ENCODE peak calls at places on chromosomes 1 and 21, in ten cellular contexts. T is testis; M is CD8-positive, alpha-beta T cell; F is right cardiac atrium; V is MM.1S; Z is fibroblast of lung; Y is SK-N-SH; G is Karpas-422; O is BJ; I is BE2C. B is an unnamed sample. For H3K27me3, the result is how much of the 10 kb centered on the place peaks cover.

GRCh38 chr1:240294566-240294965 is 202.9 kb downstream of the FMN2 start:
- DNase-seq in F (no peak), M (no peak), G (no peak), I (no peak), T (no peak), O (no peak), Y (no peak), Z (peak), V (no peak), B (no peak)

GRCh38 chr1:195664628-195665027 is 943.6 kb downstream of the KCNT2 start:
- DNase-seq in I (no peak), G (no peak), Y (no peak), M (no peak), F (no peak), O (no peak), Z (peak), V (no peak), T (no peak), B (no peak)

GRCh38 chr1:237507005-237507404 is 383.7 kb downstream of the ZP4 start:
- DNase-seq in F (no peak), O (no peak), I (no peak), V (peak), Y (no peak), G (no peak), Z (no peak), T (no peak), M (no peak), B (no peak)

GRCh38 chr1:61301824-61302652 is 219.7 kb downstream of the NFIA start:
- DNase-seq in G (no peak), I (no peak), M (no peak), T (no peak), Y (no peak), Z (no peak), F (no peak), O (no peak), V (no peak), B (no peak)

GRCh38 chr1:54791880-54792522 is 9.1 kb downstream of the TTC22 start:
- DNase-seq in O (no peak), T (peak), F (no peak), Y (peak), I (peak), Z (no peak), G (peak), M (no peak), V (peak), B (no peak)

GRCh38 chr1:209095627-209096595 is 487.6 kb upstream of the CAMK1G start:
- DNase-seq in T (no peak), F (no peak), Z (peak), G (no peak), V (no peak), M (no peak), O (peak), I (no peak), Y (no peak), B (no peak)

GRCh38 chr1:174747613-174748012 is 252.1 kb upstream of the CACYBP start:
- DNase-seq in Z (no peak), V (no peak), I (no peak), F (no peak), T (no peak), M (no peak), Y (no peak), G (peak), O (no peak), B (no peak)

GRCh38 chr21:45381865-45382697 is 22.9 kb upstream of the COL18A1 start:
- DNase-seq in G (no peak), T (no peak), Z (no peak), I (peak), M (no peak), Y (no peak), V (no peak), F (peak), O (no peak), B (peak)

GRCh38 chr1:235955777-235956176 is 89.1 kb upstream of the LYST start:
- DNase-seq in Z (no peak), F (no peak), T (no peak), M (no peak), Y (no peak), G (no peak), O (no peak), V (no peak), I (no peak), B (no peak)

GRCh38 chr1:151693057-151693651 is 23.4 kb downstream of the CELF3 start:
- DNase-seq in G (peak), I (no peak), Z (peak), T (no peak), V (no peak), M (no peak), F (no peak), Y (peak), O (no peak), B (no peak)

GRCh38 chr1:210686841-210687240 is 358.1 kb downstream of the HHAT start:
- DNase-seq in Y (no peak), V (no peak), I (no peak), F (no peak), T (no peak), Z (no peak), G (no peak), O (no peak), M (no peak), B (no peak)

GRCh38 chr1:44105810-44106209 is 12.8 kb upstream of the KLF17 start:
- DNase-seq in T (no peak), G (no peak), F (no peak), O (no peak), Y (no peak), I (no peak), V (no peak), Z (no peak), M (no peak), B (no peak)
- H3K4me3 ChIP-seq in T (no peak), G (no peak), F (no peak), O (no peak), Y (no peak), I (no peak), V (no peak), Z (no peak), M (no peak), B (no peak)

DNA sequence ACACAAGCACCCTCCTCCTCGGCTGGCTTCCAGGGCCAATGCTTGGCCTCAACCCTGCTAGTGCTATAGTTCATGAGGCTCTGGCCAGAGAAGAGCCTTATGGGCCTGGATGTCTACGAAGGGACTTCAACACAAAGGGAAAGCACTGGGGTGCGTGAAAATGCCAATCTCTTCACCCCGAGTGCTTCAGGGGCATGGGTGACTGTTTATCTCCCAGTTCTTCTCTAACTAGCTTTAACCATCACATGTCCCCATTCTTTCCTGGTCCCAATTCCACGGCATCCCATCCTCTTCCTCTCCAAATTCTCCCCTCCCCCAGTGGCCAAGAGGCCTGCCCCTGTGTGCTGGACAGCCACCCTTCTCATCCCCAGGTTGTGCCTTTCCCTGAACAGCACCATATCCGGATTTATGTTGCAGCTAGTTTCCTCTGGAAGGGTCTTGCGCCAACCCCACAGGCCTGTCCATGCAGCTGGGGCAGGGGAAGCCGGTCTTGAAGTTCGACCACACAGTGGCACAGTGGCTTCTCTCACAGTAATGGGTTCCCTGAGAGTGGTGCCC is 16.7 kb downstream of the ABCA4 start:
- DNase-seq in O (no peak), F (no peak), T (no peak), I (no peak), Y (no peak), G (no peak), M (no peak), V (no peak), Z (no peak), B (no peak)
- H3K27me3 ChIP-seq in O (under half), F (under half), T (under half), I (under half), Y (under half), G (under half), M (under half), V (half or more), Z (under half), B (under half)

GRCh38 chr1:111603979-111604378 is 15.6 kb upstream of the RAP1A start:
- DNase-seq in T (no peak), F (peak), O (no peak), Z (no peak), V (peak), Y (no peak), G (peak), M (peak), I (no peak), B (no peak)

GRCh38 chr1:111600295-111600694 is 19.3 kb upstream of the RAP1A start:
- DNase-seq in G (no peak), F (no peak), V (no peak), M (no peak), Z (no peak), I (no peak), T (no peak), O (no peak), Y (no peak), B (no peak)

GRCh38 chr1:111600886-111601386 is 18.7 kb upstream of the RAP1A start:
- DNase-seq in O (no peak), M (no peak), V (peak), Y (no peak), G (no peak), Z (no peak), I (no peak), T (no peak), F (no peak), B (no peak)

GRCh38 chr1:111602974-111603373 is 16.6 kb upstream of the RAP1A start:
- DNase-seq in M (no peak), O (no peak), T (no peak), Z (no peak), I (no peak), F (no peak), V (no peak), Y (no peak), G (no peak), B (no peak)

DNA sequence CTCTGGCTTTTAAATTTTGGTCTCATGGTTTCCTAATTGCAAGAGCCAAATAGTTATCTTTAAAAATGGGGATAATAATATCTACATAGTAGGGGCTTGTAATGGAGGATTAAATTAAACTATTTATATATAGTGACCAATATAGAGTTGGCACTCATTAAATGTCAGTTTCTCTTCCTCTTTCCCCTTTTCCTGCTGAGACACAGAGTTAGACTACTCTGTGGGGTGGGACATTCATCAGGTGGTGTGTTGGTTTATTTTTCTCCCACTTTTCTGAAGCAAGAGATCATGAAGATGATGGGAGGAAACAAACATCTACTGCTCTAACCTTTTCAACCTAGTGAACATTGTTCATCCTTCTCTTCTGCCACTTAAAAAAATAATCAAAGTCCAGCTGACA is 17.3 kb upstream of the RAP1A start:
- DNase-seq in F (no peak), O (no peak), T (no peak), I (no peak), G (peak), M (no peak), V (no peak), Z (no peak), Y (no peak), B (no peak)
- H3K4me3 ChIP-seq in F (no peak), O (no peak), T (no peak), I (no peak), G (peak), M (no peak), V (no peak), Z (no peak), Y (no peak), B (no peak)

DNA sequence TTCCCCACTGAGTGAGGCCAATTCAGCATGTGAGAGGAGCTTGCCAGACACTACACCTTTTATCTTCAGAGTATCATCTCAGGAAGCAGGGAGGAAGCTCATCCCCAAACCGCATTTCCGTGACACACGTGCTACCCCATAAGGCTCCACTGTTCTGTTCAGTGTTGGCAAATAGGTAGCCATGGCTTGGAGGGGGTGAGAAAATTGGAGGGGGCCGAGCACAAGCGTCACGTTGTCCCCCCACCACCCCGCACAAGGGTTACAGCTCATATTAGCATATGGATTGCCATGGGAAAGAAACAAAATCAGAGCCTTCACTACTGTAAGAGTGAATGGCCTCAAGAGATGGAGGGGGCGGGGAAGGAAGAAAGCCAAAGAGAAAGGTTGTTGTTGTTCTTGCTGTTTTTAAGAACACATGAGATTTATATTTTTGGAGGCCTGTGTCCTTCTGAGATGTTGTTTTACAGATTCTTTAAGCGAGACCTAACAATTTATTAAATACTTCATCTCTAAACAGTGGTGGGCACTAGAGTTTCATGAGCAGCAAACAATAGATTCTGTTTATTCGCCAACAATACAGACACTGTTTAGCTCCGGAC is 46.8 kb downstream of the OLIG1 start:
- DNase-seq in O (no peak), F (no peak), M (no peak), V (no peak), Z (no peak), T (peak), I (no peak), Y (no peak), G (no peak), B (no peak)
- H3K27me3 ChIP-seq in O (under half), F (under half), M (under half), V (under half), Z (under half), T (under half), I (half or more), Y (half or more), G (under half), B (half or more)

GRCh38 chr1:226403522-226404034 is 4.3 kb downstream of the PARP1 start:
- DNase-seq in G (no peak), Y (peak), F (no peak), M (peak), V (no peak), T (no peak), Z (peak), O (no peak), I (no peak), B (no peak)
- H3K4me3 ChIP-seq in G (peak), Y (no peak), F (no peak), M (no peak), V (no peak), T (no peak), Z (no peak), O (no peak), I (no peak), B (no peak)

DNA sequence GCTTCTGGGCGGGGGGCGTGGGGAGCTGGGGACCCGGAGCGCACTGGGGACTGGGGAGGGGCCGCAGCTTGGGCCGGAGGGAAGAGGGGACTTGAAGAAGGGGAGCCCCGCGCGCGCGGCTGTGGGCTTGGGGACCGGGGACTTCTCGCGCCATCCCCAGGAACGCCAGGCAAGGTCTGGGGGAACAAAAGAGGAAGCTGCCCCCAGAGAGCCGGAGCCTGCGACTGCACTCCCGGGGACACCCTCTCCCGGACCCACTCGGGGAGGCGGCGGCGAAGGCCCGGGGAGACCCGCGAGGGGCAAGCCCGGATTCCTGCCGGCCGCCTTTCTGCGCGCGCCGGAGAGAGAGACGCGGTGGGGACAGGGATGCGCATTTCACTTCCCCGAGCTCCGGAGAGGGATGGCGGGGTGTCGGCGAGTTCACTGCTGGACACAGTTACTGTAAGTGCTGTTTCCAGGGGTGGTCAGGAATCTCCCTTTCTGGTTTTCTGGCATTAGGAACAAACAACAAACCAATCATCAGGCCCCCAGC is 732 bp downstream of the ABCG1 start:
- DNase-seq in V (peak), I (peak), G (no peak), M (no peak), Z (peak), Y (peak), O (no peak), F (no peak), T (peak), B (peak)
- H3K27me3 ChIP-seq in V (half or more), I (under half), G (under half), M (under half), Z (under half), Y (under half), O (under half), F (under half), T (under half), B (under half)